ENCODE peak calls at places on chromosomes 12 and 14, in four cellular contexts. N is HepG2, P is GM12878, J is H1. H is an unnamed sample.

GRCh38 chr14:100849432-100849831 is 23.5 kb downstream of the MEG3 start:
- DNase-seq in N (no peak), P (no peak), J (no peak), H (no peak)

GRCh38 chr12:105084251-105085250 is at the start of gene ALDH1L2:
- DNase-seq in N (peak), P (no peak), J (peak), H (peak)

GRCh38 chr12:9651265-9651729 is 18.2 kb upstream of the CLEC2D start:
- DNase-seq in N (no peak), P (no peak), J (no peak), H (peak)

GRCh38 chr14:23094666-23095195 is at the start of gene ACIN1:
- DNase-seq in N (peak), P (peak), J (no peak), H (peak)

GRCh38 chr12:85569261-85569660 is 266.9 kb downstream of the RASSF9 start:
- DNase-seq in N (no peak), P (no peak), J (no peak), H (no peak)

GRCh38 chr14:50333010-50333409 is 20.9 kb downstream of the DMAC2L start:
- DNase-seq in N (no peak), P (no peak), J (no peak), H (no peak)

GRCh38 chr14:64654931-64655330 is 49.3 kb upstream of the PLEKHG3 start:
- DNase-seq in N (no peak), P (no peak), J (no peak), H (no peak)

GRCh38 chr12:105076098-105076497 is 8.2 kb downstream of the ALDH1L2 start:
- DNase-seq in N (no peak), P (no peak), J (no peak), H (no peak)

GRCh38 chr14:75380656-75381055 is 47.2 kb upstream of the JDP2 start:
- DNase-seq in N (no peak), P (no peak), J (no peak), H (no peak)

GRCh38 chr12:41882144-41882805 is 262.4 kb downstream of the GXYLT1 start:
- DNase-seq in N (no peak), P (no peak), J (no peak), H (no peak)

GRCh38 chr12:22231836-22232235 is 102.7 kb downstream of the ST8SIA1 start:
- DNase-seq in N (no peak), P (no peak), J (no peak), H (no peak)

GRCh38 chr14:60151715-60152114 is 13.5 kb downstream of the DHRS7 start:
- DNase-seq in N (no peak), P (no peak), J (no peak), H (no peak)

GRCh38 chr12:71465794-71466193 is 26.2 kb downstream of the LGR5 start:
- DNase-seq in N (no peak), P (no peak), J (no peak), H (no peak)

GRCh38 chr14:36844443-36844842 is 182.8 kb downstream of the PAX9 start:
- DNase-seq in N (no peak), P (no peak), J (no peak), H (no peak)

GRCh38 chr12:132837693-132838463 is 9.2 kb upstream of the GOLGA3 start:
- DNase-seq in N (no peak), P (no peak), J (no peak), H (no peak)

GRCh38 chr12:108597559-108598471 is at the start of gene TMEM119:
- DNase-seq in N (no peak), P (no peak), J (no peak), H (no peak)

GRCh38 chr14:32761381-32761968 is 177.2 kb upstream of the NPAS3 start:
- DNase-seq in N (no peak), P (no peak), J (no peak), H (no peak)

GRCh38 chr12:113185180-113186032 is at the start of the genes DDX54 and RITA1:
- DNase-seq in N (peak), P (no peak), J (peak), H (peak)

DNA sequence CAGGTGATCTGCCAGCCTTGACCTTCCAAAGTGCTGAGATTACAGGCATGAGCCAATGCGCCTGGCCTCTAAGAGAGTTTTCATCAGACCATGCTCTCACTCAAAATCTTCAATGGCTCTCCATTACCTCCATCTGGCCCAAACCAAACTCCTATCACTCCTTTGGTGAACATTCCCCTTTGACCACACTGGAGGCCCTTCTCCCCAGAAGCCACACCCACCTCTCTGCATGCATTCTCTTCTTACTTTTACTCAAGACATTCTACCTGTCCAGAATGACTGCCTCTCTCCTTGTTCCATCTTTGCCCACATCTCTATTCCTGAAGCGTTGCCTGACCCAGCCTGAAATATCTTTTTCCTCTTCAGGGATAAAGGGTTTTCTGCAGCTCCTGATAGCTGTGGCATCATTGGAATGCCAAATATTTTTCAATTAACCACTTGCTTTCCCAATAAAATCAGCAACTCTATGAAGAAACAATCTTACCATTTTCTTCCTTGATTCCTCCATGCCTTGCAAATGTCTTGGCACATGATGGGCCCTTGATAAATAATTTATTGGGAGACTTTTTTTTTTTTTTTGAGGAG is 15.5 kb downstream of the PLEK2 start:
- DNase-seq in N (no peak), P (no peak), J (no peak), H (no peak)
- TF ChIP-seq HDAC6 in N (no peak), P (no peak), J (no peak), H (no peak)

DNA sequence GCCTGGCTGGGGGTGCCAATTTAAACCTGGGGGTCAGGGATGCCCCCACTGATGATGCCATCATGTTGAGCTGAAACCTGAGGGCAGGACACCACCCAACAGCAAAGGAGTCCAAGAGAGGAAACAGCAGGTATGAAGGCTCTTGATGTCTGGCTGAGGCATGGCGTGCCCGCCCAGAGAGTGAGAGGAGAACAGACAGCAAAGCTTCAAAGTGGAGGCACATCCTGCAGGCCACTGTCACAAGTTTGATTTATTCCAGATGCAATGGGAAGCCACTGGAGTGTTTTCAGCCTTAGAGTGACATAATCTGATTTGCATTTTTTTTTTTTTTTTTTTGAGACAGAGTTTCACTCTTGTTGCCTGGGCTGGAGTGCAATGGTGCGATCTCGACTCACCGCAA is 34.8 kb downstream of the IRF2BPL start:
- DNase-seq in N (no peak), P (no peak), J (no peak), H (no peak)
- TF ChIP-seq HDAC6 in N (no peak), P (no peak), J (no peak), H (no peak)

GRCh38 chr12:114342651-114343050 is 63.3 kb downstream of the TBX5 start:
- DNase-seq in N (no peak), P (no peak), J (no peak), H (no peak)

GRCh38 chr12:114344264-114344663 is 61.7 kb downstream of the TBX5 start:
- DNase-seq in N (no peak), P (no peak), J (no peak), H (no peak)

GRCh38 chr12:114343585-114343984 is 62.4 kb downstream of the TBX5 start:
- DNase-seq in N (no peak), P (no peak), J (no peak), H (no peak)

DNA sequence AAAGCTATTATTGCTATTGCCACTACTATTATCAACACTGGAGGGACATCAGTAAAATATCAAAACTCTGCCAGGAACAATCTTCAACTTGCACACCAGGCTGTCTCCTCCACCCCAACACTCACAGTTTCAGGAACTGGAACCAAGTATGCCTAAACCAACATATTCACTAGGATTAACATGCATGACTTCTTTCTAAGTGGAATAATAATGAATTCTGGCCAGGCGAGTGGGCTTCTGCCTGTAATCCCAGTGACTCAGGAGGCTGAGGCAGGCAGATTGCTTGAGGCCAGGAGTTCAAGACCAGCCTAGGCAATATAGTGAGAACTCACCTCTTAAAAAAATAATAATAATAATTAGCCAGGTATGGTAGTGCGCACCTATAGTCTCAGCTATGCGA is 58.1 kb downstream of the TBX5 start:
- DNase-seq in N (no peak), P (no peak), J (no peak), H (no peak)
- TF ChIP-seq HDAC6 in N (no peak), P (no peak), J (no peak), H (no peak)

GRCh38 chr12:90292183-90292582 is 583.5 kb upstream of the ATP2B1 start:
- DNase-seq in N (no peak), P (no peak), J (no peak), H (no peak)

GRCh38 chr12:90287585-90287984 is 578.9 kb upstream of the ATP2B1 start:
- DNase-seq in N (no peak), P (no peak), J (no peak), H (no peak)

GRCh38 chr12:90295858-90296257 is 587.2 kb upstream of the ATP2B1 start:
- DNase-seq in N (no peak), P (no peak), J (no peak), H (no peak)

DNA sequence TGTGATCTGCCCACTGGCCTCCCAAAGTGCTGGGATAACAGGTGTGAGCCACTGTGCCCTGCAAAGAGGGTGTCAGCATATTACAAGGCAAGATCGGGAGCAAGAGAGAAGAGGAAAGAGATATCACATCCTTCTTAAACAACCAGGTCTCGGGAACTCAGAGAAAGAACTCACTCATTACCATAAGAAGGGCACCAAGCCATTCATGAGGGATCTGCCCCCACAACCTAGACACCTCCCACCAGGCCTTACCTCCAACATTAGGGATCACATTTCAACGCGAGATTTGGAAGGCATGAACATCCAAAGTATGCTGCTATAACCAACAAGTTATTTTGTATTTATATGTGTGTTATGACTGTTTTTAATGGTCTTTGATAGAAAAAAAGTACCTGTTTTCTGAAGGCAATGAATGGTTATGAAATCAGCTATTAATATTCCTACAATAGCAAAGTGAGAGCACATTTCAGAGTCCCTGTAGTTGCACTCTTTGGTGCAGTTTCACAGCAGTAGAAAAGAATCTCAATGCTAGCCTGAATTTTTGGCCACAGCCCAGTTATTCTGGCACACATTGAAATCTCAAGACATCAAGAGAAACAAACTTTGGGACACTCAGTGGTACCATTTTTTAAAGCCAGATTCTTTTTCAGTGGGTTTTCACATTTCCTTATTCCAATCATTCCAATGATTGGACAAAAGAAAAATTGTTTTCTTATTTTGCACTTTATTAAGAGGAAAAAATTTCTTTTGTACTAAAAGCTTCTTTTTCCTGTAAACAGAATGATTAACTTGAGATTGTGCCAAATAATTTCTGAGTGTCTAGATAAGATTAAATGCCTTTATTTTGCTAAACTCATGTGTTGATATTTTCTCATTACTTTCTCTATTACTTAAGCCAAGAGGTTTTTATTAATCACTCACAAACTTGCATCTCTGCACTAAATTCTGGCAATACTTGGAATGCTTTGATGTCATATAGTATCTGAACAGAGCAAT is 582.6 kb upstream of the ATP2B1 start:
- DNase-seq in N (no peak), P (no peak), J (no peak), H (no peak)
- TF ChIP-seq HDAC6 in N (no peak), P (no peak), J (no peak), H (no peak)

GRCh38 chr14:69443296-69443805 is 41.2 kb upstream of the PLEKHD1 start:
- DNase-seq in N (no peak), P (no peak), J (no peak), H (no peak)
- TF ChIP-seq HDAC6 in N (no peak), P (no peak), J (no peak), H (no peak)

DNA sequence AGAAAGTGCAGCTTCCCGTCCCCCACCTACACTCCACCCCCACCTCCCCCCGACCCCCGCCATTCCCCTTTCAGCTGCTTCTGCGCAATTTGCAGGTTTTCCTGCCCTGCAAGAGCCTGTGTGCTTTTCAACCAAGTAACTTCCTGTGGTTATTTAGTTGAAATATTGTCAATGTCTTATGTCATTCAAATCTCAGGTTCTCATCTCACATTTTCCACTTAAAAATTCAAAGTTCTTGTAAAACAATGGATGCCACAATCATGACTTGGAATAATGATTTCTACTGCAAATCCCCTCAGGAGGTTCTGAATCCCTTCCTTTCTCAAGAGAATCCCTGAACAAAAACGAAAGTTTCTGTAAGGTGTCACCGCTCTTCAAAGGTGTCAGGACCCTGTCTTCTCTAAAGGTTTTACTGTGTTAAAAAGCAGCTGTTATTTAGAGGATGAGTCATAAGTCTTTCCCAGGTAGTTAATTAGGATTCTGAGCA is 31.6 kb downstream of the WBP11 start:
- DNase-seq in N (no peak), P (peak), J (no peak), H (no peak)
- TF ChIP-seq HDAC6 in N (no peak), P (no peak), J (no peak), H (no peak)

GRCh38 chr12:115411121-115411520 is 727.1 kb upstream of the TBX3 start:
- DNase-seq in N (no peak), P (no peak), J (no peak), H (no peak)
- TF ChIP-seq HDAC6 in N (no peak), P (no peak), J (no peak), H (no peak)

DNA sequence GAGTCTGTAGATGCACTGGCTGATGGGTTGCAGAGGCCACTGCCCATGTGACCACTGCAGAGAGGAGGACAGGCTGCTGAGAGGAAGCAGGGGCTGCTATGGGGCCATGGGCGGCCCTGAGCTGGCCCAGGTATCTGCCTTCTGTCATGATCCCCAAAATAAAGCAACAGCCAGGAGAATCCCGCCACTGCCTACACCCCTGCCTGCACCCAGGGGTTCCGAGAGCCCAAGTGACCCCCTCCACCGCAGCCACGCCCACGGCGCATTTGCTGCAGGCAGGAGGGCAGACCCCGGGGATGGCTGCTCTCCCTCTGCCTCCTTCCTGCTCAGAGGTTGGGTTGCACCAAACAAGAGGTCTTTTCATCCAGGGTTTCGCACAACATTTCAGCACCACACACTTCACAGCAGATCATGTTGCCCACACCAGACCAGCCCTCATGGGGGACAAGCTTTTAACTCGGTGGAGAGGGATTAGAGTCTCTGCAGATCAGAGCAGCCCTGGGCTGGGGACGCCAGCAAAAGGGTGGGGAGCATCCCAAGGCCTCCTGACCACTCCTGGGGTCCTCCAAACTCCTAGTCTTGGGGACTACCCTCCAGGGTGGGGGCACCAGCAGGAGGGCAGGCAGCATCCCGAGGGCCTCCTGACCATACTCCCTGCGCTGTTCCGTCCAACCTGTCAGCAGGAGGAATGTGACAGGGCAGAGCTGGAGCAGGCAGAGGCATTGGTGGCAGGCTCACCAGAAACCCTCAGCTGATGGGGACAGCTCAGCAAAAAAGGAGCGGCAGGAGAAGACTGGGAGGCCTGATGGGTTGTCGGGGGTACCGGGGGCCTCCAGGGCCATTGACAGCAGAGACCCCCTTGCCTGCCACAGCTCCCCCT is 14.1 kb downstream of the CCDC85C start:
- DNase-seq in N (no peak), P (no peak), J (no peak), H (no peak)
- TF ChIP-seq HDAC6 in N (no peak), P (no peak), J (no peak), H (no peak)

GRCh38 chr12:52091061-52091460 is 11.6 kb downstream of the SMIM41 start:
- DNase-seq in N (no peak), P (no peak), J (no peak), H (no peak)

GRCh38 chr12:52093346-52093745 is 13.8 kb downstream of the SMIM41 start:
- DNase-seq in N (no peak), P (no peak), J (no peak), H (no peak)

GRCh38 chr12:52089491-52089890 is 10.0 kb downstream of the SMIM41 start:
- DNase-seq in N (no peak), P (no peak), J (no peak), H (peak)

GRCh38 chr12:52090291-52090690 is 10.8 kb downstream of the SMIM41 start:
- DNase-seq in N (no peak), P (no peak), J (no peak), H (peak)

DNA sequence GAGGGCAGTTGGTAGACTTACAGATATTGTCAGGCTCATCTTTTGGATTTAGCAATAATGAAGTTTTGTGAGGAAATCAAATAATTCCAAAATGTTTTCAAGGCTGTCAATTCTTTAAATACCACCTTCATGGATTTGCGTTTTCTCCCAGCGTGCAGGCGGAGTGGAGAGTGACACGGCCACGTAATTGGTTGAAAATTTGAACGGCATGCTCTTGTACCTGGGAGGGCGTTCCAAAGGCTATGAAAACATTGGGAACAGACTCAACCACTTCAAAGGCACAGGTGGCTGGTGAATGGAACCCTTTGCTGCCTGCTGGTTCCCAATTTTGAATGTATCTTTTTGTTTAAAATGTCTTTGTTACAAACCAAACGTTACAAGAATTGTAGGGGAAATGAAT is 12.4 kb downstream of the SMIM41 start:
- DNase-seq in N (no peak), P (no peak), J (no peak), H (no peak)
- TF ChIP-seq HDAC6 in N (no peak), P (no peak), J (no peak), H (no peak)